ENCODE peak calls at places on chromosomes 7 and 10, in four cellular contexts. S is epithelial cell of proximal tubule, R is non-pigmented ciliary epithelial cell, A is ACHN. T is an unnamed sample.
A peak's percentile ranks its signal among the peaks of the same experiment; 100 is the strongest.

GRCh38 chr7:34225193-34225592 is 319.9 kb downstream of the BMPER start:
- DNase-seq in S (no peak), R (no peak), A (no peak), T (no peak)

GRCh38 chr10:16470747-16471146 is 33.9 kb downstream of the PTER start:
- DNase-seq in S (no peak), R (no peak), A (no peak), T (no peak)

GRCh38 chr10:29345144-29345892 is 56.4 kb downstream of the LYZL1 start:
- DNase-seq in S (no peak), R (no peak), A (no peak), T (no peak)

GRCh38 chr10:115033898-115034297 is 59.3 kb upstream of the ATRNL1 start:
- DNase-seq in S (no peak), R (no peak), A (no peak), T (no peak)

GRCh38 chr7:37524056-37524455 is 75.4 kb upstream of the ELMO1 start:
- DNase-seq in S (no peak), R (no peak), A (no peak), T (no peak)

GRCh38 chr7:33804261-33804660 is 101.1 kb upstream of the BMPER start:
- DNase-seq in S (no peak), R (no peak), A (no peak), T (no peak)

GRCh38 chr10:119395287-119396007 is 147.1 kb downstream of the RGS10 start:
- DNase-seq in S (no peak), R (no peak), A (no peak), T (peak; percentile 28)

GRCh38 chr10:78038105-78038504 is 4.4 kb downstream of the RPS24 start:
- DNase-seq in S (no peak), R (no peak), A (no peak), T (no peak)

GRCh38 chr7:149317986-149318672 is 56.1 kb downstream of the ZNF783 start:
- DNase-seq in S (no peak), R (no peak), A (no peak), T (peak; percentile 78)

GRCh38 chr7:85510287-85510686 is 323.4 kb upstream of the SEMA3D start:
- DNase-seq in S (no peak), R (no peak), A (no peak), T (no peak)

GRCh38 chr10:15168296-15168780 is at the start of gene NMT2:
- DNase-seq in S (no peak), R (no peak), A (peak; percentile 77), T (peak; percentile 87)

T was measured in WTC11.